ENCODE peak calls at places on chromosomes 11 and 22, in seven cellular contexts. X is Jurkat, Clone E6-1; A is stimulated activated CD8-positive, alpha-beta memory T cell treated with anti-CD3 and anti-CD28 coated beads, Interleukin-7, amount 100 ng/mL, for 4 hours; F is tibial nerve; V is naive B cell; W is GM23248; H is MCF 10A. Y is an unnamed sample.

GRCh38 chr11:69377029-69377952 is 83.3 kb downstream of the MYEOV start:
- DNase-seq in A (no peak), V (no peak), X (no peak), W (peak), H (peak), F (no peak), Y (peak)

GRCh38 chr11:102456381-102456780 is 3.8 kb upstream of the TMEM123 start:
- DNase-seq in A (no peak), W (peak), H (peak), X (no peak), F (no peak), V (no peak), Y (no peak)

GRCh38 chr11:6357222-6357621 is 33.1 kb upstream of the SMPD1 start:
- DNase-seq in A (peak), W (peak), X (no peak), H (peak), V (no peak), F (peak), Y (peak)

GRCh38 chr11:21446939-21447590 is 745.8 kb upstream of the ANO5 start:
- DNase-seq in X (no peak), A (no peak), V (no peak), H (no peak), F (no peak), W (no peak), Y (no peak)

GRCh38 chr22:43170131-43170480 is 16.8 kb downstream of the TTLL12 start:
- DNase-seq in H (no peak), F (no peak), W (no peak), X (no peak), V (no peak), A (no peak), Y (no peak)

GRCh38 chr22:27761652-27762051 is 39.9 kb downstream of the MN1 start:
- DNase-seq in F (no peak), W (no peak), A (no peak), H (no peak), X (no peak), V (no peak), Y (no peak)

GRCh38 chr22:36374603-36375024 is 13.2 kb downstream of the MYH9 start:
- DNase-seq in W (peak), H (peak), V (no peak), X (no peak), F (no peak), A (peak), Y (no peak)

GRCh38 chr11:60984616-60985015 is 13.1 kb downstream of the CD6 start:
- DNase-seq in V (no peak), A (no peak), W (no peak), X (no peak), F (no peak), H (no peak), Y (no peak)

GRCh38 chr22:28711341-28711740 is 30.3 kb downstream of the CHEK2 start:
- DNase-seq in A (no peak), H (no peak), X (no peak), F (no peak), W (peak), V (no peak), Y (no peak)

GRCh38 chr22:39469681-39470461 is 13.1 kb downstream of the MGAT3 start:
- DNase-seq in A (no peak), F (no peak), X (no peak), H (no peak), V (no peak), W (no peak), Y (no peak)

GRCh38 chr11:62538470-62539237 is 8.0 kb downstream of the AHNAK start:
- DNase-seq in X (no peak), V (no peak), F (no peak), H (no peak), A (no peak), W (peak), Y (no peak)

GRCh38 chr11:75768909-75769771 is 562 bp downstream of the DGAT2 start:
- DNase-seq in F (no peak), A (no peak), V (no peak), H (no peak), X (no peak), W (peak), Y (no peak)

GRCh38 chr11:45885274-45885920 is at the start of gene MAPK8IP1:
- DNase-seq in X (peak), A (peak), H (peak), F (peak), W (peak), V (peak), Y (peak)

GRCh38 chr11:2538951-2539735 is 94.3 kb downstream of the KCNQ1 start:
- DNase-seq in W (no peak), V (no peak), H (no peak), A (no peak), F (no peak), X (no peak), Y (peak)

GRCh38 chr11:121561716-121562115 is 108.9 kb upstream of the SORL1-AS1 start:
- DNase-seq in A (no peak), X (no peak), F (no peak), H (no peak), W (no peak), V (no peak), Y (no peak)

GRCh38 chr11:73372371-73372993 is 3.7 kb upstream of the RELT start:
- DNase-seq in W (peak), V (no peak), X (no peak), A (no peak), H (peak), F (no peak), Y (no peak)

GRCh38 chr11:65613091-65613928 is 711 bp downstream of the MAP3K11 start:
- DNase-seq in V (no peak), X (no peak), F (no peak), H (no peak), A (no peak), W (peak), Y (peak)